ENCODE peak calls at places on chromosomes 7 and 10, in six cellular contexts. V is heart left ventricle; Q is activated CD8-positive, alpha-beta T cell treated with anti-CD3 and anti-CD28 coated beads for 36 hours; H is Calu3; A is fibroblast of lung; K is IMR-90. E is an unnamed sample.

GRCh38 chr10:492896-493295 is 196.6 kb downstream of the DIP2C start:
- DNase-seq in A (no peak), K (no peak), Q (no peak), H (no peak), V (no peak), E (peak)

GRCh38 chr10:44995914-44996633 is 4.6 kb upstream of the ZNF22 start:
- DNase-seq in V (peak), K (peak), H (no peak), A (no peak), Q (no peak), E (peak)

GRCh38 chr10:113386005-113386404 is 166.8 kb upstream of the HABP2 start:
- DNase-seq in K (peak), V (no peak), A (peak), Q (no peak), H (peak), E (no peak)

GRCh38 chr10:110105873-110106272 is 98.1 kb downstream of the ADD3 start:
- DNase-seq in Q (no peak), A (no peak), V (no peak), K (no peak), H (no peak), E (no peak)

GRCh38 chr10:36766921-36767320 is 358.5 kb upstream of the ANKRD30A start:
- DNase-seq in H (no peak), K (no peak), A (no peak), Q (no peak), V (no peak), E (no peak)

GRCh38 chr10:119395287-119396007 is 147.1 kb downstream of the RGS10 start:
- DNase-seq in H (no peak), Q (no peak), K (peak), V (peak), A (peak), E (peak)

GRCh38 chr10:78417425-78418370 is 384.0 kb downstream of the RPS24 start:
- DNase-seq in A (no peak), H (no peak), Q (no peak), K (no peak), V (no peak), E (no peak)

GRCh38 chr10:110252148-110252547 is 44.7 kb downstream of the MXI1 start:
- DNase-seq in H (no peak), V (no peak), Q (no peak), K (no peak), A (no peak), E (no peak)

GRCh38 chr7:411677-412312 is 107.9 kb downstream of the PDGFA start:
- DNase-seq in H (no peak), Q (no peak), A (no peak), V (no peak), K (no peak), E (peak)

DNA sequence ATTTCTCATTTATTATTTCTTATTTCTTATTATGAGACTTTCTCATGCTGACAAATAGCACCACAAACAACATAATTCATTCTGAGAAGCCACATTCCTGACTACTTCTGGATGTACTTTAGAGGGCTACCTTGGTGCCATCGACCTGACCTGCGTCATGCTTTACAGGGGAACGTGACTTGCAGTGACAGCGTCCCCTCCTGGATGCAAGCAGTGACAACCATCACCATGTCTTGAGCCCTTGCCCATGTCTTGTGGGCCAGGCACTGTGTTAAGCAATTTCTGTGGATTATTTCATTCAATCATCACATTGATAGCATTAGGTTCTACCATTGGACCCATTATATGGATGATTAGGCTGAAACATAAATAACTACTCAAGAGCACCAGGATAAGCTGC is 137.0 kb downstream of the ANK3 start:
- DNase-seq in V (no peak), K (no peak), A (no peak), Q (no peak), H (no peak), E (no peak)
- TF ChIP-seq CTCF in V (no peak), K (no peak), A (no peak), Q (no peak), H (no peak), E (no peak)

GRCh38 chr7:117951711-117952280 is 78.6 kb upstream of the CTTNBP2 start:
- DNase-seq in H (no peak), A (no peak), Q (no peak), K (no peak), V (no peak), E (no peak)
- TF ChIP-seq CTCF in H (no peak), A (no peak), Q (no peak), K (no peak), V (no peak), E (no peak)

DNA sequence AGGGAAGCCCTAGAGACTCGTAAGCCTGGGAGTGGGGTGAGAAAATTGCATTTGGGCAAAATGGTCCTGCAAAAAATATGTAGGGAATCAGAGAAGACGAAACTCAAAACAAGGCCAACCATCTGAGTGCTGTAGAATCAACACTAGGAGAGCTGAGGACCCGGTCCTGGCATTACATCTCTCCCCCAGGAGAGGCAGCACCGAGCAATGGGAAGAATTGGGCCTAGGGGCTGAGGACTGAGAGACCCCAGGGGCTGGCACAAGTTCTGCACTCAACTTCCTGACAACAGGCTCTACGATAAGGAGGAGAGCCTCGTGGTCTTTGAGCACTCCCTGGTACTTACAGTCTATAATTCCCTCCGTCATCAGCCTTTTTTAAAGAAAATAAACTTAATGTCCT is 47.6 kb downstream of the BPGM start:
- DNase-seq in H (no peak), K (no peak), Q (no peak), V (no peak), A (no peak), E (no peak)
- TF ChIP-seq CTCF in H (peak), K (peak), Q (peak), V (peak), A (peak), E (peak)

GRCh38 chr10:86521620-86522384 is at the start of gene WAPL:
- DNase-seq in Q (peak), K (peak), V (peak), H (peak), A (peak), E (peak)
- TF ChIP-seq CTCF in Q (no peak), K (no peak), V (no peak), H (no peak), A (no peak), E (no peak)

E was measured in tibial artery.